ENCODE peak calls at places on chromosomes 4 and X, in ten cellular contexts. H is body of pancreas, S is cardiac fibroblast, Y is H9, Z is psoas muscle, J is lower leg skin, D is AG10803, W is astrocyte of the cerebellum, Q is neural crest cell, I is brain microvascular endothelial cell. F is an unnamed sample.
A peak's percentile ranks its signal among the peaks of the same experiment; 100 is the strongest.

GRCh38 chr4:102684605-102685052 is 76.1 kb downstream of the MANBA start:
- DNase-seq in H (no peak), S (peak; percentile 79), Y (no peak), Z (no peak), J (no peak), D (peak; percentile 23), W (no peak), Q (no peak), I (peak; percentile 79), F (no peak)

GRCh38 chrX:53261573-53261972 is 19.8 kb downstream of the IQSEC2 start:
- DNase-seq in H (no peak), S (no peak), Y (no peak), Z (no peak), J (no peak), D (no peak), W (no peak), Q (no peak), I (peak; percentile 5), F (no peak)

GRCh38 chr4:21986312-21986711 is 37.7 kb upstream of the KCNIP4 start:
- DNase-seq in H (no peak), S (no peak), Y (no peak), Z (no peak), J (no peak), D (no peak), W (no peak), Q (no peak), I (no peak), F (no peak)

GRCh38 chr4:89551191-89551590 is 243.6 kb upstream of the GPRIN3 start:
- DNase-seq in H (no peak), S (no peak), Y (no peak), Z (no peak), J (no peak), D (peak; percentile 13), W (no peak), Q (no peak), I (no peak), F (no peak)

GRCh38 chr4:139773560-139774318 is 108.1 kb downstream of the MGST2 start:
- DNase-seq in H (no peak), S (no peak), Y (no peak), Z (no peak), J (no peak), D (no peak), W (no peak), Q (no peak), I (no peak), F (no peak)

GRCh38 chrX:77785400-77785745 is 643 bp downstream of the ATRX start:
- DNase-seq in H (no peak), S (peak; percentile 23), Y (peak; percentile 32), Z (no peak), J (no peak), D (peak; percentile 11), W (no peak), Q (peak; percentile 9), I (no peak), F (no peak)

GRCh38 chr4:1567808-1568581 is 116.1 kb downstream of the FAM53A start:
- DNase-seq in H (no peak), S (no peak), Y (no peak), Z (peak; percentile 42), J (no peak), D (no peak), W (no peak), Q (no peak), I (no peak), F (no peak)

GRCh38 chr4:1520145-1520661 is 114.0 kb upstream of the NKX1-1 start:
- DNase-seq in H (no peak), S (no peak), Y (no peak), Z (peak; percentile 56), J (no peak), D (no peak), W (no peak), Q (no peak), I (no peak), F (peak; percentile 10)

GRCh38 chr4:123986268-123986798 is 589.7 kb downstream of the SPRY1 start:
- DNase-seq in H (peak; percentile 30), S (peak; percentile 99), Y (no peak), Z (peak; percentile 64), J (no peak), D (peak; percentile 97), W (peak; percentile 88), Q (no peak), I (peak; percentile 93), F (no peak)

GRCh38 chr4:24809376-24809775 is 14.0 kb downstream of the SOD3 start:
- DNase-seq in H (no peak), S (no peak), Y (peak; percentile 51), Z (no peak), J (no peak), D (no peak), W (no peak), Q (no peak), I (no peak), F (no peak)

GRCh38 chr4:81084029-81084428 is 53.5 kb downstream of the BMP3 start:
- DNase-seq in H (no peak), S (peak; percentile 82), Y (no peak), Z (no peak), J (no peak), D (peak; percentile 70), W (peak; percentile 16), Q (no peak), I (peak; percentile 9), F (no peak)

GRCh38 chr4:179624768-179625181 is 2182.5 kb upstream of the AGA start:
- DNase-seq in H (peak; percentile 18), S (peak; percentile 16), Y (peak; percentile 31), Z (no peak), J (no peak), D (peak; percentile 0), W (peak; percentile 53), Q (no peak), I (peak; percentile 89), F (no peak)

DNA sequence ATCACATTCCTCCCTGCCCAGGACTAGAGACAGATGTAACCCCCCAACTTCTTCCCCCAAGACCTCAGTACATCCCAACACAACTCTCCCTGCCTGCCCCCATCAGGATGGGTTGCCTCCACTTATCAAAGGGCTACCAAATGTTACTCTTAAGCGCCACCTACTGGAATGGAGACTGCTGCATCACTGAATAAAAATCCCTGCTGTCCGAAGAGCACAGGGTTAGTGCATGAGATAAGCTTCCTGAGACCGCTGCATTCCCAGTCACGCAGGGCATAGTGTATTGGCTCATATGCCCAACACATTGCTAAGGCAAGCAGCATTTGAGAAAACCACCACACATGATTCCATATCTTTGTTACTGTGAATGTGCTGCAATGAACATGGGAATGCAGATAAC is 544.5 kb downstream of the PPP4R3C start:
- DNase-seq in H (no peak), S (peak; percentile 49), Y (peak; percentile 51), Z (no peak), J (no peak), D (no peak), W (no peak), Q (no peak), I (peak; percentile 63), F (no peak)
- TF ChIP-seq CTCF in H (peak; percentile 9), S (peak; percentile 18), Y (peak; percentile 62), Z (no peak), J (no peak), D (no peak), W (peak; percentile 28), Q (peak; percentile 42), I (peak; percentile 59), F (no peak)

GRCh38 chr4:67198757-67199156 is 346.5 kb downstream of the CENPC start:
- DNase-seq in H (no peak), S (peak; percentile 63), Y (peak; percentile 31), Z (no peak), J (no peak), D (no peak), W (peak; percentile 53), Q (no peak), I (peak; percentile 35), F (no peak)

GRCh38 chr4:67204441-67204840 is 340.9 kb downstream of the CENPC start:
- DNase-seq in H (no peak), S (no peak), Y (no peak), Z (no peak), J (no peak), D (no peak), W (peak; percentile 15), Q (no peak), I (no peak), F (no peak)

GRCh38 chr4:67201334-67201733 is 344.0 kb downstream of the CENPC start:
- DNase-seq in H (no peak), S (no peak), Y (no peak), Z (no peak), J (no peak), D (no peak), W (no peak), Q (no peak), I (no peak), F (no peak)
- TF ChIP-seq CTCF in H (no peak), S (no peak), Y (no peak), Z (no peak), J (no peak), D (no peak), W (no peak), Q (no peak), I (no peak), F (no peak)

GRCh38 chr4:3007724-3008123 is 44.4 kb downstream of the GRK4 start:
- DNase-seq in H (no peak), S (no peak), Y (no peak), Z (no peak), J (no peak), D (no peak), W (no peak), Q (no peak), I (no peak), F (no peak)

GRCh38 chr4:3010998-3011397 is 47.6 kb downstream of the GRK4 start:
- DNase-seq in H (peak; percentile 37), S (peak; percentile 64), Y (no peak), Z (no peak), J (peak; percentile 89), D (peak; percentile 89), W (peak; percentile 13), Q (no peak), I (no peak), F (no peak)

GRCh38 chr4:3011456-3012220 is 48.3 kb downstream of the GRK4 start:
- DNase-seq in H (no peak), S (no peak), Y (no peak), Z (no peak), J (no peak), D (no peak), W (no peak), Q (no peak), I (no peak), F (no peak)

GRCh38 chr4:3010577-3010976 is 47.2 kb downstream of the GRK4 start:
- DNase-seq in H (no peak), S (peak; percentile 24), Y (no peak), Z (no peak), J (no peak), D (no peak), W (no peak), Q (no peak), I (no peak), F (no peak)

GRCh38 chr4:3009422-3009821 is 46.1 kb downstream of the GRK4 start:
- DNase-seq in H (peak; percentile 29), S (peak; percentile 17), Y (peak; percentile 47), Z (no peak), J (no peak), D (peak; percentile 54), W (no peak), Q (peak; percentile 5), I (no peak), F (no peak)
- TF ChIP-seq CTCF in H (no peak), S (peak; percentile 20), Y (peak; percentile 59), Z (no peak), J (no peak), D (peak; percentile 42), W (peak; percentile 19), Q (peak; percentile 32), I (peak; percentile 48), F (no peak)

DNA sequence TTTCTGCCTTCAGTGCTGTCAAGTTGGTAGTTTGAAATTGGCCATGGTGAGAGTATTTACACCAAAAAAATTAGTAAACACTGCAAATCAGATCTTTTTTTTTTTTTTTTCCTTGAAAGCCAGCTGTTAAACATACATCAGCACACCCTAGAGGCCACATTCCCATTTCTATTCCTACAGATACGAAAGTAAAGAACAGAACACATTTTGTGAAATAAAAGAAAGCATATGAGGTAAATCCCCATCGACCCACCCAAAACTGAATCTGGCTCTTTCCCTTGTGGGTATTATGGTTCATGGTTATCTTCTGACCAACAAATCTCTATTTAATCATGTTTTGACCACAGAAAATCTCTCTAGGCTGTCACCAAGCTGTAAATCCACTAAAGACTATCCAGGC is 41.8 kb upstream of the AP1AR start:
- DNase-seq in H (no peak), S (peak; percentile 34), Y (no peak), Z (no peak), J (no peak), D (peak; percentile 20), W (no peak), Q (no peak), I (no peak), F (no peak)
- TF ChIP-seq CTCF in H (no peak), S (peak; percentile 16), Y (peak; percentile 44), Z (no peak), J (no peak), D (peak; percentile 39), W (peak; percentile 24), Q (peak; percentile 24), I (peak; percentile 26), F (no peak)

F was measured in mesothelial cell of epicardium.